ENCODE peak calls at places on chromosomes 16 and 17, in eight cellular contexts. U, C, T, N, Z, I, M and F are unnamed samples.

GRCh38 chr16:70495425-70496182 is 27.8 kb downstream of the COG4 start:
- DNase-seq in I (no peak), N (no peak), T (no peak), Z (no peak), U (no peak), M (no peak), C (no peak), F (no peak)

GRCh38 chr17:5049314-5049819 is 14.1 kb upstream of the SLC52A1 start:
- DNase-seq in M (no peak), I (no peak), N (no peak), C (no peak), U (no peak), Z (no peak), T (no peak), F (no peak)

GRCh38 chr17:60817187-60817586 is 139.5 kb downstream of the BCAS3 start:
- DNase-seq in Z (no peak), M (peak; percentile 75), U (no peak), T (no peak), I (peak; percentile 84), C (no peak), N (no peak), F (no peak)

GRCh38 chr17:34692932-34693331 is 113.5 kb downstream of the TMEM132E start:
- DNase-seq in N (no peak), C (no peak), T (no peak), U (no peak), M (no peak), Z (no peak), I (no peak), F (no peak)

GRCh38 chr16:87824016-87824990 is 45.0 kb downstream of the SLC7A5 start:
- DNase-seq in T (no peak), I (no peak), N (no peak), M (no peak), C (no peak), Z (no peak), U (no peak), F (no peak)

GRCh38 chr17:45841883-45842525 is 2.7 kb upstream of the SPPL2C start:
- DNase-seq in C (no peak), Z (no peak), U (no peak), M (no peak), I (peak; percentile 4), T (no peak), N (no peak), F (no peak)

GRCh38 chr16:10736926-10737625 is 6.6 kb upstream of the NUBP1 start:
- DNase-seq in C (peak; percentile 68), Z (no peak), M (peak; percentile 56), T (peak; percentile 61), I (peak; percentile 83), N (no peak), U (no peak), F (peak; percentile 76)

GRCh38 chr16:72740346-72740745 is 307.6 kb downstream of the ZFHX3 start:
- DNase-seq in T (no peak), M (peak; percentile 19), U (no peak), Z (no peak), C (no peak), I (peak; percentile 33), N (no peak), F (no peak)

GRCh38 chr17:50365165-50365564 is 7.8 kb downstream of the MRPL27 start:
- DNase-seq in I (no peak), N (no peak), Z (no peak), U (peak; percentile 2), C (no peak), M (no peak), T (no peak), F (no peak)

GRCh38 chr17:72164340-72164739 is 43.5 kb downstream of the SOX9 start:
- DNase-seq in T (no peak), N (no peak), U (no peak), Z (no peak), M (no peak), I (no peak), C (no peak), F (no peak)

DNA sequence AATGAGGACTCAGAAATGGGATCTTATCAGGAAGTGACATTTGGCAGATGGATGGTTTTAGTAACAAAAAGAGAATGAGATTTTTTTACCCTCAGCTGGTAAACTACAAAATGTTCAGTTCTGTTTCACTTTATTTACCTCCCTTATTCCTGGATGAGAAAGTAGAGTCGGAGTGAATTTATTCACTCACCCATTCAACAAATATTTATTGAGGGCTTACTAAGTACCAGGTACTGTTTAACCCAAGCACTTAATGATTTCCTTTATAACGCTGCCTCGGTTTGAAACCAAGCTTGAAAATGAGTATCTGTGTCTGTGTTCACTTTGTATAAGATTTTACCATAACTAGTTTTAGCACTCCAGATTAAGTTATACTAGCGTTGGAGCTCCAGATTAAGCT is 38.1 kb downstream of the CDRT15 start:
- DNase-seq in N (no peak), T (no peak), C (no peak), U (no peak), M (no peak), I (no peak), Z (no peak), F (no peak)
- TF ChIP-seq CTCF in N (no peak), T (no peak), C (no peak), U (no peak), M (no peak), I (no peak), Z (no peak), F (no peak)

GRCh38 chr17:75622071-75622470 is 11.2 kb upstream of the SMIM5 start:
- DNase-seq in U (no peak), Z (no peak), T (no peak), N (no peak), C (no peak), I (no peak), M (no peak), F (no peak)
- H3K4me3 ChIP-seq in U (no peak overlapping the region), Z (no peak overlapping the region), T (no peak overlapping the region), N (no peak overlapping the region), C (no peak overlapping the region), I (no peak overlapping the region), M (no peak overlapping the region), F (no peak overlapping the region)

DNA sequence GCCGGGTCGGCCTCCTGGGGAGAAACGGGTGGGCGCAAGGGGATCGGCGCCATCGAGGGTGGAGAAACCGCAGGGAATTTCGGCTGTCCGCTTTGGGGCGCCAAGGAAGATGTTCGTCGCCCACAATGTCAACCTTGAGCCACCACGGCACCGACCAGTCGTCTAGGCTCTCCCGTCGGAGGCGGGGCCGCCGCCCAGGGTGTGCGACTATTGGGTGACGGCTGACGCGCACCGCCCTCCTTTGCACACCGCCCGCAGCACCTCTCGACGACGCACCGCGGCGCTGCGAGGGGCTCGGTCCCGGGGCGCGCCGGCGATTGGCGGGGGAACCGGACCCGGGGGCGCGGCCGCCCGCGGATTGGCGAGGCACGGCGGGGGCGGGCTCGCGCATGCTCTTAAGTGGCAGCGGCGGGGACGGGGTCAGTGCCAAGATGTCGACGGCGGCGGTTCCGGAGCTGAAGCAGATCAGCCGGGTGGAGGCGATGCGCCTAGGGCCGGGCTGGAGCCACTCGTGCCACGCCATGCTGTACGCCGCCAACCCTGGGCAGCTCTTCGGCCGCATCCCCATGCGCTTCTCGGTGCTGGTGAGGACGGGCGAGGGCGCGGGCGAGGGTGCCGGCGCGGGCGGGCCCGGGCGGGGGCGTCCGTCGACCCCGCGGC is at the start of gene NUDT16L1:
- DNase-seq in M (peak; percentile 93), C (peak; percentile 98), T (peak; percentile 97), U (peak; percentile 96), I (peak; percentile 95), Z (peak; percentile 86), N (peak; percentile 86), F (peak; percentile 96)
- TF ChIP-seq CTCF in M (peak; percentile 12), C (peak; percentile 51), T (peak; percentile 31), U (no peak), I (no peak), Z (peak; percentile 23), N (peak; percentile 67), F (no peak)

GRCh38 chr16:85945424-85945751 is 46.4 kb downstream of the IRF8 start:
- DNase-seq in N (no peak), C (no peak), U (no peak), M (no peak), I (no peak), Z (no peak), T (no peak), F (no peak)

GRCh38 chr16:85943702-85944101 is 44.7 kb downstream of the IRF8 start:
- DNase-seq in C (no peak), Z (no peak), U (no peak), I (no peak), M (no peak), N (no peak), T (no peak), F (peak; percentile 82)

GRCh38 chr16:85941863-85942644 is 43.1 kb downstream of the IRF8 start:
- DNase-seq in C (no peak), Z (no peak), I (no peak), U (no peak), N (no peak), M (no peak), T (no peak), F (no peak)

GRCh38 chr16:85946680-85947510 is 47.9 kb downstream of the IRF8 start:
- DNase-seq in M (no peak), N (no peak), Z (no peak), U (no peak), T (no peak), C (no peak), I (no peak), F (peak; percentile 38)

DNA sequence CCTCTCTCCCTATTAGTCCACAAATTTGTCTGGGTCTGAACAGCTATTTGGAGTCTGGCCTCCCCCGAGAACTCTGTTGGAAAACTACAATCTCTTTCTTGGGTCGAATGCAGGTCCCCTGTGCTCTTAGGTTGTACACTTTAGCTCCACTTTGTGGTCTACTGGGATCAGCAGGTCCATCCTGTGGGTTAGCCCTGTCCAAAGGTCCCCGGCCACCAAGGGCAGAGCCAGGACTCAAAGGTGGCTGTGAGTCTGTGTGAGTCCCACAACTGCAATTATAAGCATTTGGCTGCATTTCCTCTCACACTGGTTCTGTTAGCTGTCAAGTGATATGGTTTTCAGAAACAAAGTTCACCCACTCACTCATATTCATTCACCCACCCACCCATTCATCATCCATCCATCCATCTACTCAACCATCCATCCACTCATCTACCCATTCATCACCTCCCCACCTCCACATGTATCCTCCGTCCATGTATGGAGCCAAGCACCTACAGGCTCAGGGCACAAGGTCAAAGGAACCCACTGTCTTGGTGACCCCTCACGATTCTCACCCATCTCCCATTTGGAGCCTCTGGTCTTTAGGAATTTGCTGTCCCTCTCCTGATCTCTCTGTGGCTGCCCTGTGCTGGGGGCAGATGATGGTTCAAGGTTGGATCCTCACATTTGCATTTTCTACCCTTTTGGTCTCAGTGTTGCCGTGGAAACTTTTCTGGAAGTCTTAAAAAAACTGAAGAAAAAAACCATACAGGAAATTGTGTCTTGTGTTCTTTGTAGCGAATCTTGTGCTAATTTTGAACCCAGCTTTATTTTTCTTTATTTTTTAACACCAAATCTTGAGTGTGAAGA is 45.8 kb downstream of the IRF8 start:
- DNase-seq in U (no peak), T (no peak), N (no peak), C (no peak), M (no peak), I (no peak), Z (no peak), F (no peak)
- H3K4me3 ChIP-seq in U (no peak overlapping the region), T (no peak overlapping the region), N (no peak overlapping the region), C (no peak overlapping the region), M (no peak overlapping the region), I (no peak overlapping the region), Z (no peak overlapping the region), F (no peak overlapping the region)